ENCODE peak calls at places on chromosomes 4 and X, in eight cellular contexts. One of them, this sample, is unnamed.

GRCh38 chr4:37666625-37667071 is 19.5 kb downstream of the RELL1 start:
- DNase-seq in fibroblast of lung: peak
- DNase-seq in mammary epithelial cell: peak
- DNase-seq in pancreas: no peak
- DNase-seq in endothelial cell: peak
- DNase-seq in cardiac muscle cell: peak
- DNase-seq in WTC11: no peak
- DNase-seq in RWPE1: peak
- DNase-seq in this sample: peak

GRCh38 chr4:112589207-112589606 is 47.5 kb downstream of the ZGRF1 start:
- DNase-seq in pancreas: no peak
- DNase-seq in endothelial cell: no peak
- DNase-seq in WTC11: no peak
- DNase-seq in fibroblast of lung: peak
- DNase-seq in mammary epithelial cell: peak
- DNase-seq in RWPE1: no peak
- DNase-seq in cardiac muscle cell: peak
- DNase-seq in this sample: no peak

GRCh38 chr4:174524242-174524641 is 2.0 kb upstream of the HPGD start:
- DNase-seq in RWPE1: no peak
- DNase-seq in mammary epithelial cell: no peak
- DNase-seq in cardiac muscle cell: no peak
- DNase-seq in pancreas: no peak
- DNase-seq in endothelial cell: no peak
- DNase-seq in fibroblast of lung: no peak
- DNase-seq in WTC11: no peak
- DNase-seq in this sample: peak

GRCh38 chr4:128379860-128380259 is 92.2 kb upstream of the PGRMC2 start:
- DNase-seq in WTC11: peak
- DNase-seq in mammary epithelial cell: no peak
- DNase-seq in RWPE1: no peak
- DNase-seq in fibroblast of lung: no peak
- DNase-seq in pancreas: peak
- DNase-seq in cardiac muscle cell: peak
- DNase-seq in endothelial cell: no peak
- DNase-seq in this sample: no peak

GRCh38 chrX:123436512-123436911 is 252.4 kb downstream of the GRIA3 start:
- DNase-seq in WTC11: no peak
- DNase-seq in mammary epithelial cell: no peak
- DNase-seq in cardiac muscle cell: no peak
- DNase-seq in endothelial cell: no peak
- DNase-seq in fibroblast of lung: no peak
- DNase-seq in RWPE1: no peak
- DNase-seq in pancreas: no peak
- DNase-seq in this sample: no peak

GRCh38 chrX:13123857-13124345 is 79.5 kb upstream of the FAM9C start:
- DNase-seq in cardiac muscle cell: peak
- DNase-seq in RWPE1: no peak
- DNase-seq in fibroblast of lung: peak
- DNase-seq in endothelial cell: no peak
- DNase-seq in mammary epithelial cell: no peak
- DNase-seq in WTC11: no peak
- DNase-seq in pancreas: no peak
- DNase-seq in this sample: no peak

GRCh38 chrX:135528756-135529155 is 8.3 kb downstream of the INTS6L start:
- DNase-seq in mammary epithelial cell: no peak
- DNase-seq in pancreas: no peak
- DNase-seq in cardiac muscle cell: no peak
- DNase-seq in RWPE1: no peak
- DNase-seq in endothelial cell: no peak
- DNase-seq in WTC11: no peak
- DNase-seq in fibroblast of lung: no peak
- DNase-seq in this sample: no peak

GRCh38 chr4:71259911-71260331 is 78.9 kb upstream of the SLC4A4 start:
- DNase-seq in RWPE1: peak
- DNase-seq in WTC11: no peak
- DNase-seq in pancreas: no peak
- DNase-seq in cardiac muscle cell: no peak
- DNase-seq in mammary epithelial cell: peak
- DNase-seq in fibroblast of lung: no peak
- DNase-seq in endothelial cell: no peak
- DNase-seq in this sample: no peak

GRCh38 chr4:69323284-69323683 is 43.0 kb downstream of the UGT2B28 start:
- DNase-seq in fibroblast of lung: no peak
- DNase-seq in cardiac muscle cell: no peak
- DNase-seq in RWPE1: no peak
- DNase-seq in endothelial cell: no peak
- DNase-seq in pancreas: no peak
- DNase-seq in WTC11: no peak
- DNase-seq in mammary epithelial cell: no peak
- DNase-seq in this sample: no peak

GRCh38 chr4:57103051-57103450 is 7.1 kb downstream of the IGFBP7 start:
- DNase-seq in fibroblast of lung: no peak
- DNase-seq in pancreas: no peak
- DNase-seq in RWPE1: no peak
- DNase-seq in mammary epithelial cell: no peak
- DNase-seq in endothelial cell: no peak
- DNase-seq in cardiac muscle cell: peak
- DNase-seq in WTC11: no peak
- DNase-seq in this sample: no peak

GRCh38 chr4:5710065-5710961 is 688 bp upstream of the EVC start:
- DNase-seq in WTC11: no peak
- DNase-seq in RWPE1: peak
- DNase-seq in endothelial cell: peak
- DNase-seq in fibroblast of lung: peak
- DNase-seq in cardiac muscle cell: peak
- DNase-seq in pancreas: no peak
- DNase-seq in mammary epithelial cell: peak
- DNase-seq in this sample: no peak

GRCh38 chr4:8913121-8913857 is 41.6 kb upstream of the HMX1 start:
- DNase-seq in WTC11: no peak
- DNase-seq in cardiac muscle cell: no peak
- DNase-seq in endothelial cell: no peak
- DNase-seq in mammary epithelial cell: no peak
- DNase-seq in pancreas: no peak
- DNase-seq in fibroblast of lung: no peak
- DNase-seq in RWPE1: no peak
- DNase-seq in this sample: peak

GRCh38 chr4:104020641-104021040 is 300.9 kb upstream of the TACR3 start:
- DNase-seq in endothelial cell: no peak
- DNase-seq in WTC11: no peak
- DNase-seq in cardiac muscle cell: no peak
- DNase-seq in pancreas: no peak
- DNase-seq in RWPE1: no peak
- DNase-seq in fibroblast of lung: no peak
- DNase-seq in mammary epithelial cell: no peak
- DNase-seq in this sample: no peak

GRCh38 chr4:104017213-104017612 is 297.4 kb upstream of the TACR3 start:
- DNase-seq in pancreas: no peak
- DNase-seq in endothelial cell: no peak
- DNase-seq in mammary epithelial cell: no peak
- DNase-seq in cardiac muscle cell: no peak
- DNase-seq in RWPE1: no peak
- DNase-seq in fibroblast of lung: no peak
- DNase-seq in WTC11: no peak
- DNase-seq in this sample: no peak

GRCh38 chr4:104015680-104016079 is 295.9 kb upstream of the TACR3 start:
- DNase-seq in RWPE1: no peak
- DNase-seq in pancreas: no peak
- DNase-seq in cardiac muscle cell: peak
- DNase-seq in mammary epithelial cell: no peak
- DNase-seq in endothelial cell: no peak
- DNase-seq in WTC11: no peak
- DNase-seq in fibroblast of lung: peak
- DNase-seq in this sample: no peak
- TF ChIP-seq CTCF in RWPE1: peak
- TF ChIP-seq CTCF in pancreas: no peak
- TF ChIP-seq CTCF in cardiac muscle cell: no peak
- TF ChIP-seq CTCF in mammary epithelial cell: peak
- TF ChIP-seq CTCF in endothelial cell: peak
- TF ChIP-seq CTCF in WTC11: no peak
- TF ChIP-seq CTCF in fibroblast of lung: no peak
- TF ChIP-seq CTCF in this sample: peak

GRCh38 chr4:60452259-60452658 is 747.9 kb upstream of the ADGRL3 start:
- DNase-seq in RWPE1: no peak
- DNase-seq in fibroblast of lung: no peak
- DNase-seq in WTC11: no peak
- DNase-seq in pancreas: no peak
- DNase-seq in cardiac muscle cell: no peak
- DNase-seq in mammary epithelial cell: no peak
- DNase-seq in endothelial cell: no peak
- DNase-seq in this sample: no peak

GRCh38 chr4:60455380-60455779 is 744.7 kb upstream of the ADGRL3 start:
- DNase-seq in endothelial cell: no peak
- DNase-seq in pancreas: no peak
- DNase-seq in RWPE1: no peak
- DNase-seq in fibroblast of lung: no peak
- DNase-seq in cardiac muscle cell: no peak
- DNase-seq in WTC11: no peak
- DNase-seq in mammary epithelial cell: no peak
- DNase-seq in this sample: no peak

GRCh38 chr4:60450054-60450453 is 750.1 kb upstream of the ADGRL3 start:
- DNase-seq in WTC11: no peak
- DNase-seq in RWPE1: no peak
- DNase-seq in pancreas: no peak
- DNase-seq in cardiac muscle cell: no peak
- DNase-seq in fibroblast of lung: no peak
- DNase-seq in endothelial cell: no peak
- DNase-seq in mammary epithelial cell: no peak
- DNase-seq in this sample: no peak
- TF ChIP-seq CTCF in WTC11: no peak
- TF ChIP-seq CTCF in RWPE1: no peak
- TF ChIP-seq CTCF in pancreas: no peak
- TF ChIP-seq CTCF in cardiac muscle cell: no peak
- TF ChIP-seq CTCF in fibroblast of lung: no peak
- TF ChIP-seq CTCF in endothelial cell: no peak
- TF ChIP-seq CTCF in mammary epithelial cell: no peak
- TF ChIP-seq CTCF in this sample: no peak

GRCh38 chr4:162115323-162115722 is 48.5 kb downstream of the FSTL5 start:
- DNase-seq in RWPE1: no peak
- DNase-seq in fibroblast of lung: no peak
- DNase-seq in WTC11: no peak
- DNase-seq in cardiac muscle cell: no peak
- DNase-seq in endothelial cell: no peak
- DNase-seq in pancreas: no peak
- DNase-seq in mammary epithelial cell: no peak
- DNase-seq in this sample: no peak
- TF ChIP-seq CTCF in RWPE1: no peak
- TF ChIP-seq CTCF in fibroblast of lung: no peak
- TF ChIP-seq CTCF in WTC11: no peak
- TF ChIP-seq CTCF in cardiac muscle cell: no peak
- TF ChIP-seq CTCF in endothelial cell: no peak
- TF ChIP-seq CTCF in pancreas: no peak
- TF ChIP-seq CTCF in mammary epithelial cell: no peak
- TF ChIP-seq CTCF in this sample: no peak

GRCh38 chrX:153981231-153981630 is 8.7 kb downstream of the TMEM187 start:
- DNase-seq in fibroblast of lung: no peak
- DNase-seq in endothelial cell: no peak
- DNase-seq in WTC11: no peak
- DNase-seq in mammary epithelial cell: no peak
- DNase-seq in cardiac muscle cell: no peak
- DNase-seq in pancreas: no peak
- DNase-seq in RWPE1: no peak
- DNase-seq in this sample: no peak
- TF ChIP-seq CTCF in fibroblast of lung: no peak
- TF ChIP-seq CTCF in endothelial cell: no peak
- TF ChIP-seq CTCF in WTC11: no peak
- TF ChIP-seq CTCF in mammary epithelial cell: no peak
- TF ChIP-seq CTCF in cardiac muscle cell: no peak
- TF ChIP-seq CTCF in pancreas: no peak
- TF ChIP-seq CTCF in RWPE1: no peak
- TF ChIP-seq CTCF in this sample: no peak

This sample was measured in Caco-2.